ENCODE peak calls at places on chromosomes 5 and 9, in ten cellular contexts. One of them, this sample, is unnamed.

GRCh38 chr5:180637962-180638680 is 11.3 kb downstream of the FLT4 start:
- DNase-seq in memory B cell: no peak
- DNase-seq in NCI-H1417: no peak
- DNase-seq in sciatic nerve: peak
- DNase-seq in iPS DF 6.9: no peak
- DNase-seq in effector memory CD8-positive, alpha-beta T cell: no peak
- DNase-seq in choroid plexus epithelial cell: no peak
- DNase-seq in ovary: peak
- DNase-seq in tibial nerve: no peak
- DNase-seq in H54: no peak
- DNase-seq in this sample: no peak

GRCh38 chr5:101783241-101784095 is 512.6 kb downstream of the SLCO4C1 start:
- DNase-seq in memory B cell: no peak
- DNase-seq in NCI-H1417: peak
- DNase-seq in sciatic nerve: no peak
- DNase-seq in iPS DF 6.9: no peak
- DNase-seq in effector memory CD8-positive, alpha-beta T cell: no peak
- DNase-seq in choroid plexus epithelial cell: no peak
- DNase-seq in ovary: no peak
- DNase-seq in tibial nerve: no peak
- DNase-seq in H54: no peak
- DNase-seq in this sample: no peak

GRCh38 chr5:179926657-179927056 is 19.0 kb upstream of the TBC1D9B start:
- DNase-seq in memory B cell: no peak
- DNase-seq in NCI-H1417: no peak
- DNase-seq in sciatic nerve: no peak
- DNase-seq in iPS DF 6.9: no peak
- DNase-seq in effector memory CD8-positive, alpha-beta T cell: no peak
- DNase-seq in choroid plexus epithelial cell: no peak
- DNase-seq in ovary: no peak
- DNase-seq in tibial nerve: no peak
- DNase-seq in H54: no peak
- DNase-seq in this sample: no peak

GRCh38 chr5:172090976-172091547 is 84.6 kb upstream of the FBXW11 start:
- DNase-seq in memory B cell: no peak
- DNase-seq in NCI-H1417: no peak
- DNase-seq in sciatic nerve: no peak
- DNase-seq in iPS DF 6.9: no peak
- DNase-seq in effector memory CD8-positive, alpha-beta T cell: no peak
- DNase-seq in choroid plexus epithelial cell: no peak
- DNase-seq in ovary: no peak
- DNase-seq in tibial nerve: no peak
- DNase-seq in H54: no peak
- DNase-seq in this sample: no peak

GRCh38 chr9:125989090-125989501 is 241.9 kb downstream of the PBX3 start:
- DNase-seq in memory B cell: no peak
- DNase-seq in NCI-H1417: no peak
- DNase-seq in sciatic nerve: peak
- DNase-seq in iPS DF 6.9: no peak
- DNase-seq in effector memory CD8-positive, alpha-beta T cell: no peak
- DNase-seq in choroid plexus epithelial cell: no peak
- DNase-seq in ovary: peak
- DNase-seq in tibial nerve: no peak
- DNase-seq in H54: no peak
- DNase-seq in this sample: no peak

GRCh38 chr9:129489838-129490582 is 130.9 kb downstream of the C9orf50 start:
- DNase-seq in memory B cell: no peak
- DNase-seq in NCI-H1417: no peak
- DNase-seq in sciatic nerve: no peak
- DNase-seq in iPS DF 6.9: no peak
- DNase-seq in effector memory CD8-positive, alpha-beta T cell: peak
- DNase-seq in choroid plexus epithelial cell: peak
- DNase-seq in ovary: no peak
- DNase-seq in tibial nerve: no peak
- DNase-seq in H54: no peak
- DNase-seq in this sample: peak

GRCh38 chr9:79766091-79766490 is 194.3 kb downstream of the TLE4 start:
- DNase-seq in memory B cell: no peak
- DNase-seq in NCI-H1417: no peak
- DNase-seq in sciatic nerve: no peak
- DNase-seq in iPS DF 6.9: no peak
- DNase-seq in effector memory CD8-positive, alpha-beta T cell: no peak
- DNase-seq in choroid plexus epithelial cell: no peak
- DNase-seq in ovary: no peak
- DNase-seq in tibial nerve: no peak
- DNase-seq in H54: no peak
- DNase-seq in this sample: no peak

GRCh38 chr5:59810041-59810440 is 83.5 kb downstream of the PDE4D start:
- DNase-seq in memory B cell: peak
- DNase-seq in NCI-H1417: peak
- DNase-seq in sciatic nerve: peak
- DNase-seq in iPS DF 6.9: peak
- DNase-seq in effector memory CD8-positive, alpha-beta T cell: peak
- DNase-seq in choroid plexus epithelial cell: peak
- DNase-seq in ovary: peak
- DNase-seq in tibial nerve: peak
- DNase-seq in H54: no peak
- DNase-seq in this sample: peak

GRCh38 chr5:113201715-113202114 is 225.1 kb downstream of the DCP2 start:
- DNase-seq in memory B cell: no peak
- DNase-seq in NCI-H1417: no peak
- DNase-seq in sciatic nerve: no peak
- DNase-seq in iPS DF 6.9: no peak
- DNase-seq in effector memory CD8-positive, alpha-beta T cell: no peak
- DNase-seq in choroid plexus epithelial cell: no peak
- DNase-seq in ovary: no peak
- DNase-seq in tibial nerve: no peak
- DNase-seq in H54: no peak
- DNase-seq in this sample: no peak

GRCh38 chr5:113606298-113607134 is 93.0 kb downstream of the YTHDC2 start:
- DNase-seq in memory B cell: peak
- DNase-seq in NCI-H1417: peak
- DNase-seq in sciatic nerve: no peak
- DNase-seq in iPS DF 6.9: peak
- DNase-seq in effector memory CD8-positive, alpha-beta T cell: peak
- DNase-seq in choroid plexus epithelial cell: peak
- DNase-seq in ovary: peak
- DNase-seq in tibial nerve: no peak
- DNase-seq in H54: peak
- DNase-seq in this sample: no peak

GRCh38 chr5:124561451-124561850 is 185.0 kb downstream of the ZNF608 start:
- DNase-seq in memory B cell: no peak
- DNase-seq in NCI-H1417: no peak
- DNase-seq in sciatic nerve: no peak
- DNase-seq in iPS DF 6.9: no peak
- DNase-seq in effector memory CD8-positive, alpha-beta T cell: no peak
- DNase-seq in choroid plexus epithelial cell: no peak
- DNase-seq in ovary: no peak
- DNase-seq in tibial nerve: no peak
- DNase-seq in H54: no peak
- DNase-seq in this sample: no peak

GRCh38 chr5:154757647-154758406 is 2.6 kb downstream of the LARP1 start:
- DNase-seq in memory B cell: peak
- DNase-seq in NCI-H1417: peak
- DNase-seq in sciatic nerve: no peak
- DNase-seq in iPS DF 6.9: no peak
- DNase-seq in effector memory CD8-positive, alpha-beta T cell: peak
- DNase-seq in choroid plexus epithelial cell: no peak
- DNase-seq in ovary: no peak
- DNase-seq in tibial nerve: no peak
- DNase-seq in H54: no peak
- DNase-seq in this sample: no peak

GRCh38 chr5:130706696-130707095 is 458.4 kb downstream of the HINT1 start:
- DNase-seq in memory B cell: no peak
- DNase-seq in NCI-H1417: no peak
- DNase-seq in sciatic nerve: no peak
- DNase-seq in iPS DF 6.9: no peak
- DNase-seq in effector memory CD8-positive, alpha-beta T cell: no peak
- DNase-seq in choroid plexus epithelial cell: no peak
- DNase-seq in ovary: no peak
- DNase-seq in tibial nerve: no peak
- DNase-seq in H54: no peak
- DNase-seq in this sample: no peak

GRCh38 chr9:137044502-137045177 is 1.3 kb downstream of the NPDC1 start:
- DNase-seq in memory B cell: no peak
- DNase-seq in NCI-H1417: peak
- DNase-seq in sciatic nerve: no peak
- DNase-seq in iPS DF 6.9: no peak
- DNase-seq in effector memory CD8-positive, alpha-beta T cell: no peak
- DNase-seq in choroid plexus epithelial cell: no peak
- DNase-seq in ovary: no peak
- DNase-seq in tibial nerve: no peak
- DNase-seq in H54: peak
- DNase-seq in this sample: no peak

GRCh38 chr5:135645336-135645735 is 66.5 kb upstream of the CXCL14 start:
- DNase-seq in memory B cell: no peak
- DNase-seq in NCI-H1417: no peak
- DNase-seq in sciatic nerve: no peak
- DNase-seq in iPS DF 6.9: no peak
- DNase-seq in effector memory CD8-positive, alpha-beta T cell: no peak
- DNase-seq in choroid plexus epithelial cell: no peak
- DNase-seq in ovary: no peak
- DNase-seq in tibial nerve: peak
- DNase-seq in H54: no peak
- DNase-seq in this sample: no peak

GRCh38 chr5:102388235-102388634 is 92.2 kb upstream of the SLCO4C1 start:
- DNase-seq in memory B cell: no peak
- DNase-seq in NCI-H1417: no peak
- DNase-seq in sciatic nerve: no peak
- DNase-seq in iPS DF 6.9: no peak
- DNase-seq in effector memory CD8-positive, alpha-beta T cell: no peak
- DNase-seq in choroid plexus epithelial cell: no peak
- DNase-seq in ovary: no peak
- DNase-seq in tibial nerve: no peak
- DNase-seq in H54: no peak
- DNase-seq in this sample: no peak

GRCh38 chr9:133638076-133638475 is 1.9 kb downstream of the DBH start:
- DNase-seq in memory B cell: no peak
- DNase-seq in NCI-H1417: no peak
- DNase-seq in sciatic nerve: no peak
- DNase-seq in iPS DF 6.9: no peak
- DNase-seq in effector memory CD8-positive, alpha-beta T cell: no peak
- DNase-seq in choroid plexus epithelial cell: peak
- DNase-seq in ovary: no peak
- DNase-seq in tibial nerve: no peak
- DNase-seq in H54: no peak
- DNase-seq in this sample: no peak

GRCh38 chr5:138482645-138483044 is 17.4 kb downstream of the EGR1 start:
- DNase-seq in memory B cell: no peak
- DNase-seq in NCI-H1417: no peak
- DNase-seq in sciatic nerve: no peak
- DNase-seq in iPS DF 6.9: no peak
- DNase-seq in effector memory CD8-positive, alpha-beta T cell: no peak
- DNase-seq in choroid plexus epithelial cell: no peak
- DNase-seq in ovary: no peak
- DNase-seq in tibial nerve: no peak
- DNase-seq in H54: no peak
- DNase-seq in this sample: no peak

GRCh38 chr5:68465934-68466551 is 250.5 kb downstream of the PIK3R1 start:
- DNase-seq in memory B cell: no peak
- DNase-seq in NCI-H1417: no peak
- DNase-seq in sciatic nerve: no peak
- DNase-seq in iPS DF 6.9: no peak
- DNase-seq in effector memory CD8-positive, alpha-beta T cell: no peak
- DNase-seq in choroid plexus epithelial cell: no peak
- DNase-seq in ovary: no peak
- DNase-seq in tibial nerve: no peak
- DNase-seq in H54: no peak
- DNase-seq in this sample: no peak

GRCh38 chr5:180143656-180144364 is 65.2 kb downstream of the RASGEF1C start:
- DNase-seq in memory B cell: no peak
- DNase-seq in NCI-H1417: no peak
- DNase-seq in sciatic nerve: peak
- DNase-seq in iPS DF 6.9: no peak
- DNase-seq in effector memory CD8-positive, alpha-beta T cell: no peak
- DNase-seq in choroid plexus epithelial cell: no peak
- DNase-seq in ovary: no peak
- DNase-seq in tibial nerve: no peak
- DNase-seq in H54: no peak
- DNase-seq in this sample: no peak

GRCh38 chr5:173925449-173926071 is 37.4 kb downstream of the CPEB4 start:
- DNase-seq in memory B cell: peak
- DNase-seq in NCI-H1417: peak
- DNase-seq in sciatic nerve: no peak
- DNase-seq in iPS DF 6.9: no peak
- DNase-seq in effector memory CD8-positive, alpha-beta T cell: peak
- DNase-seq in choroid plexus epithelial cell: peak
- DNase-seq in ovary: no peak
- DNase-seq in tibial nerve: no peak
- DNase-seq in H54: no peak
- DNase-seq in this sample: no peak

GRCh38 chr5:140251527-140251973 is 51.4 kb downstream of the PFDN1 start:
- DNase-seq in memory B cell: peak
- DNase-seq in NCI-H1417: no peak
- DNase-seq in sciatic nerve: no peak
- DNase-seq in iPS DF 6.9: no peak
- DNase-seq in effector memory CD8-positive, alpha-beta T cell: peak
- DNase-seq in choroid plexus epithelial cell: peak
- DNase-seq in ovary: no peak
- DNase-seq in tibial nerve: no peak
- DNase-seq in H54: peak
- DNase-seq in this sample: peak

GRCh38 chr5:111254613-111255012 is 30.4 kb downstream of the CAMK4 start:
- DNase-seq in memory B cell: no peak
- DNase-seq in NCI-H1417: no peak
- DNase-seq in sciatic nerve: no peak
- DNase-seq in iPS DF 6.9: no peak
- DNase-seq in effector memory CD8-positive, alpha-beta T cell: peak
- DNase-seq in choroid plexus epithelial cell: peak
- DNase-seq in ovary: no peak
- DNase-seq in tibial nerve: no peak
- DNase-seq in H54: no peak
- DNase-seq in this sample: peak

GRCh38 chr5:67146981-67147380 is 49.6 kb downstream of the CD180 start:
- DNase-seq in memory B cell: no peak
- DNase-seq in NCI-H1417: no peak
- DNase-seq in sciatic nerve: no peak
- DNase-seq in iPS DF 6.9: no peak
- DNase-seq in effector memory CD8-positive, alpha-beta T cell: no peak
- DNase-seq in choroid plexus epithelial cell: no peak
- DNase-seq in ovary: no peak
- DNase-seq in tibial nerve: no peak
- DNase-seq in H54: no peak
- DNase-seq in this sample: no peak

GRCh38 chr5:111756701-111757581 is at the start of gene NREP:
- DNase-seq in memory B cell: peak
- DNase-seq in NCI-H1417: peak
- DNase-seq in sciatic nerve: peak
- DNase-seq in iPS DF 6.9: peak
- DNase-seq in effector memory CD8-positive, alpha-beta T cell: no peak
- DNase-seq in choroid plexus epithelial cell: peak
- DNase-seq in ovary: peak
- DNase-seq in tibial nerve: peak
- DNase-seq in H54: peak
- DNase-seq in this sample: peak

GRCh38 chr5:143652104-143652700 is 159.8 kb upstream of the HMHB1 start:
- DNase-seq in memory B cell: no peak
- DNase-seq in NCI-H1417: no peak
- DNase-seq in sciatic nerve: no peak
- DNase-seq in iPS DF 6.9: no peak
- DNase-seq in effector memory CD8-positive, alpha-beta T cell: no peak
- DNase-seq in choroid plexus epithelial cell: peak
- DNase-seq in ovary: no peak
- DNase-seq in tibial nerve: no peak
- DNase-seq in H54: no peak
- DNase-seq in this sample: no peak